ENCODE peak calls at places on chromosomes 12 and 14, in four cellular contexts. U is sigmoid colon, T is mesendoderm, G is Panc1. O is an unnamed sample.
A peak's percentile ranks its signal among the peaks of the same experiment; 100 is the strongest.

GRCh38 chr12:6960291-6961277 is 9.4 kb downstream of the PTPN6 start:
- DNase-seq in G (no peak), T (peak; percentile 63), U (peak; percentile 70), O (no peak)

GRCh38 chr12:95996034-95996658 is at the start of gene HAL:
- DNase-seq in G (no peak), T (no peak), U (no peak), O (no peak)

GRCh38 chr14:99177876-99178630 is 93.9 kb downstream of the BCL11B start:
- DNase-seq in G (no peak), U (peak; percentile 56), T (no peak), O (no peak)

GRCh38 chr12:127060310-127060847 is 1206.6 kb upstream of the TMEM132C start:
- DNase-seq in U (no peak), G (no peak), T (no peak), O (no peak)

GRCh38 chr12:41917827-41918445 is 226.7 kb downstream of the GXYLT1 start:
- DNase-seq in U (no peak), G (no peak), T (no peak), O (no peak)

GRCh38 chr12:1044697-1045096 is 53.7 kb downstream of the ERC1 start:
- DNase-seq in T (no peak), U (no peak), G (no peak), O (no peak)

GRCh38 chr12:19444097-19444496 is 4.8 kb downstream of the AEBP2 start:
- DNase-seq in T (no peak), U (no peak), G (no peak), O (no peak)

GRCh38 chr12:30796508-30796780 is 41.7 kb upstream of the CAPRIN2 start:
- DNase-seq in G (no peak), T (no peak), U (peak; percentile 72), O (no peak)

GRCh38 chr12:128463881-128464280 is 196.9 kb downstream of the TMEM132C start:
- DNase-seq in U (no peak), G (no peak), T (peak; percentile 25), O (no peak)

GRCh38 chr14:59028476-59029202 is 159.8 kb upstream of the DAAM1 start:
- DNase-seq in U (peak; percentile 70), G (peak; percentile 56), T (peak; percentile 65), O (no peak)

GRCh38 chr12:51528852-51529545 is 62.0 kb upstream of the SCN8A start:
- DNase-seq in G (no peak), T (peak; percentile 76), U (no peak), O (no peak)

GRCh38 chr12:120689397-120690082 is 2.6 kb downstream of the MLEC start:
- DNase-seq in U (no peak), T (peak; percentile 57), G (no peak), O (no peak)
- H3K4me3 ChIP-seq in U (no peak overlapping the region), T (no peak overlapping the region), G (peak overlapping the region; percentile 78), O (peak overlapping the region; percentile 78)

DNA sequence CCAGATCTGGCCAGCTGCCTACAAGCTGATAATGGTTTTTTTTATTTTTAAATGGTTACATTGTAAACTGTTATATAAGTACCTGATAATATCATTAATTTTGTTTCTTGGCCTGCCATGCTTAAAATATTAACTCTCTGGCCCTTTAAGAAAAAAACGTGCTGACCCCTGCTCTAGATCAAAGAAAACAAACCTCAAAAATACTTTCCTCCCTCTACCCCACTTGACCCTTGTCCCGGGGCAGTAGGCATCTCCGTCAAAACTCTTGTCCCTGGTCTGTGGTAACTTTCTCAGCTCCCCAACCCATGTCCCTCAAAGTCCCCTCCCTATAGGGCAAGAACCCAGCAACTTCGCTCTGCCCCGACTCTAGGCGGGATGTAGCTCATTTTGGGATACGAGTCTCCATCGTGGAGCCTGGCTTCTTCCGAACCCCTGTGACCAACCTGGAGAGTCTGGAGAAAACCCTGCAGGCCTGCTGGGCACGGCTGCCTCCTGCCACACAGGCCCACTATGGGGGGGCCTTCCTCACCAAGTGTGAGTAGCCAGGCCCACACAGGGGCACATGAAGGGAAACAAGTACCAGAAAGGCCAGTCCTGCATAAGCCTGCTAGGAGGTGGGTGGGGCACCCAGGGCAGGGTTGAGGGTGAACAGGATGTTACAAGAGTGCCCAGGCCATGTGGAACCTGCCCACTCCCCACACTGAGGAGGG is 3.5 kb downstream of the RDH5 start:
- DNase-seq in G (no peak), T (no peak), U (peak; percentile 66), O (no peak)
- H3K4me3 ChIP-seq in G (no peak overlapping the region), T (no peak overlapping the region), U (no peak overlapping the region), O (no peak overlapping the region)

GRCh38 chr14:104685998-104686610 is 3.3 kb upstream of the INF2 start:
- DNase-seq in T (no peak), G (no peak), U (no peak), O (no peak)

GRCh38 chr14:104685216-104685997 is 4.0 kb upstream of the INF2 start:
- DNase-seq in T (peak; percentile 77), U (no peak), G (no peak), O (no peak)

GRCh38 chr14:104687601-104688504 is 1.6 kb upstream of the INF2 start:
- DNase-seq in U (peak; percentile 91), T (peak; percentile 67), G (no peak), O (no peak)

GRCh38 chr14:104688505-104688754 is 988 bp upstream of the INF2 start:
- DNase-seq in U (no peak), G (no peak), T (no peak), O (no peak)

GRCh38 chr14:104686624-104687517 is 2.5 kb upstream of the INF2 start:
- DNase-seq in T (no peak), U (no peak), G (no peak), O (no peak)
- H3K4me3 ChIP-seq in T (no peak overlapping the region), U (no peak overlapping the region), G (no peak overlapping the region), O (no peak overlapping the region)

GRCh38 chr12:84910549-84911241 is 1.9 kb downstream of the SLC6A15 start:
- DNase-seq in T (peak; percentile 59), U (no peak), G (no peak), O (no peak)

GRCh38 chr12:84911331-84912190 is 1.0 kb downstream of the SLC6A15 start:
- DNase-seq in T (peak; percentile 97), U (no peak), G (peak; percentile 7), O (no peak)

GRCh38 chr12:84912191-84913142 is at the start of gene SLC6A15:
- DNase-seq in G (no peak), U (peak; percentile 69), T (peak; percentile 91), O (no peak)

GRCh38 chr12:84913151-84913550 is 552 bp upstream of the SLC6A15 start:
- DNase-seq in U (no peak), G (no peak), T (peak; percentile 74), O (no peak)
- H3K4me3 ChIP-seq in U (peak overlapping the region; percentile 39), G (peak overlapping the region; percentile 56), T (peak overlapping the region; percentile 51), O (peak overlapping the region; percentile 59)

GRCh38 chr12:108895220-108895802 is 15.4 kb downstream of the DAO start:
- DNase-seq in U (no peak), G (no peak), T (no peak), O (no peak)
- H3K4me3 ChIP-seq in U (no peak overlapping the region), G (no peak overlapping the region), T (no peak overlapping the region), O (no peak overlapping the region)

DNA sequence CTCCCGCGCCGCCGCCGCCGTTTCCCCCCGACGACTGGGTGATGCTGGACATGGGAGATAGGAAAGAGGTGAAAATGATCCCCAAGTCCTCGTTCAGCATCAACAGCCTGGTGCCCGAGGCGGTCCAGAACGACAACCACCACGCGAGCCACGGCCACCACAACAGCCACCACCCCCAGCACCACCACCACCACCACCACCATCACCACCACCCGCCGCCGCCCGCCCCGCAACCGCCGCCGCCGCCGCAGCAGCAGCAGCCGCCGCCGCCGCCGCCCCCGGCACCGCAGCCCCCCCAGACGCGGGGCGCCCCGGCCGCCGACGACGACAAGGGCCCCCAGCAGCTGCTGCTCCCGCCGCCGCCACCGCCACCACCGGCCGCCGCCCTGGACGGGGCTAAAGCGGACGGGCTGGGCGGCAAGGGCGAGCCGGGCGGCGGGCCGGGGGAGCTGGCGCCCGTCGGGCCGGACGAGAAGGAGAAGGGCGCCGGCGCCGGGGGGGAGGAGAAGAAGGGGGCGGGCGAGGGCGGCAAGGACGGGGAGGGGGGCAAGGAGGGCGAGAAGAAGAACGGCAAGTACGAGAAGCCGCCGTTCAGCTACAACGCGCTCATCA is 758 bp downstream of the FOXG1 start:
- DNase-seq in G (no peak), U (no peak), T (no peak), O (no peak)
- H3K4me3 ChIP-seq in G (no peak overlapping the region), U (no peak overlapping the region), T (no peak overlapping the region), O (no peak overlapping the region)

DNA sequence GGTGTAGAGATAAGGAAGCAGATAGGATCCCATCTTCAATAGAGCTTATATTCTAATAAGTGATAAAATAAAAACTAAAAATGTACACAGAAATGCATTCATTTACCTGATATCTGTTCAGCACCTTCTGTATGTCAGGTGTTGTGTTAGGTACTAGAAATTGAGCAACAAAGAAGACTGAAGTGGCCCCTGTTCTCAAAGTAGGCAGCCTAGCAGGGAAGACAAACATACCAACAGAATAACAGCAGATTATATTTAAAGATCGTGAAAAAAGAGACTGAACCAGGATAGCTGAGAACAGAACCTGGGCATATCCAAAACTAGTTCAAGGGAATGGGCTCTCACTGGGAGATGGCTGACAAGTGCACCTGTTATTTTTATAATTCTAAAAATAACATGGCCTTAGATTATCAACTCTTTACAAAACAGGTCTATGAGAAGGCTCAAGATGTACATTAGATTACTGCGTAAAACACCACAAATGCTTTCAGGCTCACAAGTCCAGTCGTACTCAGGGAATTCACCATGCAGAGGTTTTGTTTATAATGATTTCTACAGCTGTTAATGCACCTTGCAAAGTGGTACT is 16.3 kb downstream of the ANO6 start:
- DNase-seq in T (no peak), G (no peak), U (no peak), O (no peak)
- H3K4me3 ChIP-seq in T (no peak overlapping the region), G (peak overlapping the region; percentile 3), U (no peak overlapping the region), O (no peak overlapping the region)

DNA sequence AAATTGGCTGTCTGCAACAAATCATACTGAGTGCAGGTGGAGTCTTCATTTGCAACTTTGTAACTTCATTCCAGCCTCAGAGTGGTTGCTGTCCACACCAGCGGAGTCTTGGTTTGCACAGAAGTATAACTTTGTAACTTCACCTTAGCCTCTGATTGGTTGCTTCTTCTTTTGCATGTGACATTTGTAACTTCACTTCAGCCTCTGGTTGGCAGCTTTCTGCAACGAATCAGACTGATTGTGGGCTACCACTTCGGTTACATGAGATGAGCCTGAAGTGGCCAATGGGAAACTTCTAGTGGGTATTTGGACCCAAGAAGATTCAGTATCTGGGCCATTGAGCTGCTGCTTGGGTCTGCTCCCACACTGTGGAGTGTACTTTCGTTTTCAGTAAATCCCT is 17.8 kb downstream of the RASSF8 start:
- DNase-seq in T (no peak), U (no peak), G (no peak), O (no peak)
- H3K4me3 ChIP-seq in T (no peak overlapping the region), U (no peak overlapping the region), G (peak overlapping the region; percentile 23), O (peak overlapping the region; percentile 32)

DNA sequence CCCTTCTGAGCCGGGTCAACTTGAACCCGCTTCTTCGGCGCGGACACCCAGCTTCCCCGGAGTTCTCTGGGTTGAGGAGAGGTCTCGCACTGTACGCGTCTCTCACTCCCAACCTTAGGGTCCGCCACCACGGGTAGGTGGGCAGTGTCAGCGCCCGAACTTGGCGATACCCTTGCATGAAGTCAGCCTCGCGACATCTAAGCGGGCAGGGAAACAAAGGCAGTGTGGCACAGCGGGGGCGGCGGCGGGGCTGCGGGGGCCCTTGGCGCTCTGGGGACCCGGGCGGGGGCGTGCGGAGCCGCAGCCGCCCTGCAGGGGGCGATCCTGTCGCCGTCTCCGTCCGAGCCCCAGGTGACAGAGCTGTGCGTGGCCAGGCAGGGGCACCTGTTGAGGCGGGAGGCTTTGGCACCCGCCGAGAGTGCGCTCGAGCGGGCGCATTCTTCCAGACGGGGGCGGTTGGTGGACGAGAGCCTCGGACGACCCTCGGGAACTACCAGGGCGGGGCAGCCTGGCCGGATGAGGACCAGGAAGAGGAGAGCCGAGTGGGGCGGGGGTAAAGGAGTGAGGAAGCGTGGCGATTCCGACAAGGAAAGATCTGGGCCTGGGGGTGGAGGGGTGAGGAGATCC is 1.1 kb downstream of the GALNT16 start:
- DNase-seq in U (no peak), G (no peak), T (peak; percentile 54), O (no peak)
- H3K4me3 ChIP-seq in U (peak overlapping the region; percentile 56), G (peak overlapping the region; percentile 42), T (no peak overlapping the region), O (peak overlapping the region; percentile 61)

GRCh38 chr14:51592836-51593235 is 58.9 kb upstream of the FRMD6 start:
- DNase-seq in U (no peak), G (no peak), T (no peak), O (no peak)
- H3K4me3 ChIP-seq in U (no peak overlapping the region), G (no peak overlapping the region), T (no peak overlapping the region), O (no peak overlapping the region)